ENCODE peak calls at places on chromosomes 13 and 19, in four cellular contexts. I, R, D and M are unnamed samples.

GRCh38 chr13:100269837-100270236 is 180.9 kb downstream of the PCCA start:
- DNase-seq in R (no peak), D (no peak), I (peak; percentile 87), M (no peak)

GRCh38 chr13:35953537-35954206 is 177.5 kb downstream of the DCLK1 start:
- DNase-seq in R (no peak), D (peak; percentile 86), I (peak; percentile 38), M (peak; percentile 91)

GRCh38 chr13:42539670-42540069 is 34.3 kb upstream of the TNFSF11 start:
- DNase-seq in R (no peak), I (no peak), D (no peak), M (no peak)

GRCh38 chr19:19420570-19421301 is 15.3 kb downstream of the GATAD2A start:
- DNase-seq in I (no peak), R (peak; percentile 41), D (no peak), M (no peak)

GRCh38 chr13:30715837-30716236 is 19.5 kb upstream of the ALOX5AP start:
- DNase-seq in R (no peak), I (no peak), D (no peak), M (no peak)

GRCh38 chr13:110565296-110565695 is 3.8 kb upstream of the RAB20 start:
- DNase-seq in I (no peak), D (no peak), R (no peak), M (no peak)

GRCh38 chr13:79384022-79384610 is 21.9 kb downstream of the RBM26 start:
- DNase-seq in D (no peak), I (no peak), R (no peak), M (no peak)

GRCh38 chr19:32464279-32464678 is 58.7 kb downstream of the DPY19L3 start:
- DNase-seq in R (no peak), D (no peak), I (no peak), M (no peak)

GRCh38 chr19:51094696-51095279 is 12.1 kb upstream of the KLK14 start:
- DNase-seq in R (peak; percentile 41), I (peak; percentile 45), D (peak; percentile 84), M (no peak)

GRCh38 chr19:3440082-3440481 is 40.2 kb downstream of the SMIM24 start:
- DNase-seq in I (peak; percentile 57), D (peak; percentile 50), R (peak; percentile 62), M (no peak)

GRCh38 chr19:29212614-29213573 is at the start of gene UQCRFS1:
- DNase-seq in R (peak; percentile 94), D (peak; percentile 98), I (peak; percentile 96), M (peak; percentile 56)

DNA sequence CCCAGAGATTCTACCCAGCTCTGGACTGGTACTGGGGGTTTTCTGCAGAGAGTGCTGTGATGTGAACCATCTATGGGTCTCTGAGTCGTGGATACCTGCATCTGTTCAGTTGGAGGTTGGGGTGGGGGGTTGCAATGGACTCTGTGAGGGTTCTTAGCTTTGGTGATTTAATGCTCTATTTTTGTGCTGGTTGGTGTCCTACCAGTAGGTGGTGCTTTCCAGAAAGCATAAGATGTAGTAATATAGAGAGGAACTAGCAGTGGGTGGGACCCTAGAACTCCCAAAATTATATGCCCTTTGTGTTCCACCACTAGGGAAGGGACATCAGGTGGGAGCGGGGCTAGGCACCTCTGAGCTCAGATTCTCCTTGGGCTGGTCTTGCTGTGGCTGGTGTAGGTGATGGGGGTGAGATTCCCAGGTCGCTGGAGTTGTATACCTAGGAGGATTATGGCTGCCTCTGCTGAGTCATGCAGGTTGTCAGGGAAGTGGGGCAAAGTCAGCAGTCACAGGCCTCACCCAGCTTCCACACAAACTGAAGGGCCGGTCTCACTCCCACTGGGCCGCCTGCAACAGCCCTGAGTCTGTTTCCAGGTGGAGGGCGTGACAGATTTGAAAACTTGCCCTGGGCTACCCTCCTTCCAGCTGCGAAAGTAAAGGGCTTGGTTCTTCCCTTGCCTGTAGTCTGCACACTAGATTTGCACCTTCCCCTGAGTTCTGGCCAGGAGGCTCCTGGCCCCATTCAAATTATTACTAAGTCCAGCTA is 573.0 kb upstream of the SLITRK1 start:
- DNase-seq in D (no peak), I (no peak), R (no peak), M (no peak)
- TF ChIP-seq CTCF in D (peak; percentile 24), I (no peak), R (no peak), M (no peak)

GRCh38 chr19:55486971-55487883 is 1.0 kb upstream of the SSC5D start:
- DNase-seq in R (no peak), I (no peak), D (peak; percentile 44), M (peak; percentile 82)
- H3K4me3 ChIP-seq in R (no peak overlapping the region), I (no peak overlapping the region), D (no peak overlapping the region), M (peak overlapping the region; percentile 26)

DNA sequence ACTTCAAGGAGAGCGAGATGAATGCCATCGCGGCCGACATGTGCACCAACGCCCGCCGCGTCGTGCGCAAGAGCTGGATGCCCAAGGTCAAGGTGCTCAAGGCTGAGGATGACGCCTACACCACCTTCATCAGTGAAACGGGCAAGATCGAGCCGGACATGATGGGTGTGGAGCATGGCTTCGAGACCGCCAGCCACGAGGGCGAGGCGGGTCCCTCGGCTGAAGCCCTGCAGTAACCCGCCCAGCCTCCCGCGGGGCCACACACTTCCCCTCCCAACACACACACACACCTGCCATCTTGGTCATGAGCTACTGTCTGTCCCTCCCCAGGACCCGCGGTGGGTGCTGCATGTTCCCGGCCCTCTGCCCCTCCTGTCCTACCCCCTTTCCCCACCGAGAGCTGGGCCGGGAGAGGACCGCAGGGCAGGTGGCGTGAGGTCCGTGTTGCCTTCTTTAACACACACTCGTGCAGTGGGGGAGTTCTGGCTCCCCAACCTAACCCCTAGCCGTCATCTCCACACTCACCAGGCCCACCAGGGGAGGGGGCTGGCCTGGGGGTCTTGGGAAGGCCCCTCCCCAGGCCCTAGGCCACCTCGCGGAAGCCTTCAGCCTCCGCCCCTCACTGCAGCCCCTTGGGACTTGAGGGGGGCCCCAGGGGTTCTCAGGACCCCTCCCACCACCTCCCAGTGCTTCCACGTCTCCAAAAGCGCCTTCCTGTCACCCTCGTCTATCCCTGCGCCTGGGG is 11.8 kb downstream of the STX10 start:
- DNase-seq in D (no peak), R (no peak), I (no peak), M (no peak)
- H3K36me3 ChIP-seq in D (no peaks in the 10 kb centered on the region), R (peaks cover 19% of the 10 kb centered on the region), I (peaks cover 59% of the 10 kb centered on the region), M (peaks cover 38% of the 10 kb centered on the region)

DNA sequence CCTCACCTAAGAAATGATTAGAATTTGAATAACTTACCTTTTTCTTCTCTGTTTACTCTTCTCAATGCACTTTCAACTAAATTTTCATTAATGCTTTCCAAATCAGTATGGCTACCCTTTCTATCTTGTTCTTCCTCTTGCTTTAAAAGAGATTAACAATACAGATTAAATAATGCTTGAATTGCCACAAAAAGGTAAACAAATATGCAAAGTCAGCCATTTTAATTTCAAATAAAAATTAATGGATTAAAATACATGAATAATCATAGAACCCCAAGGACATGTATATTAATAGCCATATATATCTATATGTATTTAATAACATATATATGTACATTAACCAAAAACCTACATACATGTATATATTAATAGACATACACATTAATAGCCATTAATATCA is 7.9 kb upstream of the NEK5 start:
- DNase-seq in R (no peak), D (no peak), I (no peak), M (no peak)
- TF ChIP-seq CTCF in R (no peak), D (no peak), I (no peak), M (no peak)

GRCh38 chr19:49151339-49152217 is 3.6 kb downstream of the HRC start:
- DNase-seq in I (peak; percentile 99), R (peak; percentile 32), D (peak; percentile 89), M (no peak)

GRCh38 chr19:49150944-49151243 is 4.3 kb downstream of the HRC start:
- DNase-seq in I (no peak), D (no peak), R (no peak), M (no peak)

GRCh38 chr19:49153167-49153809 is 1.9 kb downstream of the HRC start:
- DNase-seq in R (no peak), I (no peak), D (no peak), M (no peak)

GRCh38 chr19:49150106-49150943 is 4.9 kb downstream of the HRC start:
- DNase-seq in D (peak; percentile 94), R (peak; percentile 40), I (peak; percentile 85), M (no peak)

DNA sequence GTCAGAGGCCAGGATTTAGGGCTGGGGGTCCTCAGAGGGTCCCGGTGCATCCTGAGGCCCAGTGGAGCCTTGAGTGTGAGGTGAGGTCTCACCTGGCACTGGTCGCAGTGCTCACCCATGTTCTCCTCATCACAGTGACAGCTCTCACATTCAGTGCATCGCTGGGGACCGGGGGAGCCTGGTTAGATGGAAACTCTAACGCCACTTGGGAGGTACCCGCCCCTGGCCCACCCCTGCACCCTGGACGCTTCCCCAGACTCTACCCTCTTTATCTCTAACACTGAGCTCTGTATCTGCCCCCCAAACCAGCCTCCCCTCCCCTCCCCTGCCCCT is 3.0 kb downstream of the HRC start:
- DNase-seq in R (no peak), D (no peak), I (no peak), M (no peak)
- H3K4me3 ChIP-seq in R (no peak overlapping the region), D (no peak overlapping the region), I (no peak overlapping the region), M (no peak overlapping the region)

GRCh38 chr19:1253514-1254080 is 5.2 kb downstream of the MIDN start:
- DNase-seq in R (no peak), D (no peak), I (no peak), M (no peak)
- H3K36me3 ChIP-seq in R (peaks cover 36% of the 10 kb centered on the region), D (no peaks in the 10 kb centered on the region), I (peaks cover 58% of the 10 kb centered on the region), M (peaks cover 56% of the 10 kb centered on the region)

DNA sequence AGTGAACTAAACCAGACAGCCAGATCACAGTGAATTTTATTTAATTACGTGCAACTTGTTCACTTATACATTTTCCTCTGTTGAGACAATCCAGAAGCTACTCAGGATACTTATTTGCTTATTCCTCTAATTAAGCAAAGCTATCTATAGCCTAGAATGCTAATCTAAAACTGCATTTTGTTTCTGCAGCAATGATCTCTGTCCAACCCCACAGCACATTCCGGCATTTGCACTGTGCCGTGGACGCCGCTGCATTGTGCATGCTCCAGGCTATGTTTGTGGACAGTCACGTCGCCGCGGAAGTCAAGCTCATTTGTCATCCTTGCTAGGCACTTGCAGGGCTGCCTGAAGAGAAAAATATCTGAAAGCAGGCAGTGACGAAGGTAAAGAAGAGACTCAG is 406.9 kb downstream of the RFC3 start:
- DNase-seq in D (no peak), R (no peak), I (no peak), M (no peak)
- TF ChIP-seq CTCF in D (no peak), R (no peak), I (no peak), M (no peak)